ENCODE peak calls at places on chromosomes 2 and 18, in four cellular contexts. T, B, U and G are unnamed samples.

GRCh38 chr18:69523582-69523981 is 122.9 kb downstream of the DOK6 start:
- DNase-seq in U (no peak), B (no peak), T (no peak), G (no peak)

GRCh38 chr18:41113885-41114482 is 841.0 kb upstream of the PIK3C3 start:
- DNase-seq in T (no peak), B (peak; percentile 69), U (no peak), G (no peak)

GRCh38 chr18:10182009-10182624 is 268.3 kb downstream of the VAPA start:
- DNase-seq in U (no peak), T (no peak), B (no peak), G (no peak)

GRCh38 chr2:25252291-25253152 is 84.1 kb upstream of the POMC start:
- DNase-seq in B (no peak), T (peak; percentile 45), U (no peak), G (peak; percentile 53)

GRCh38 chr2:44884231-44884630 is 57.3 kb upstream of the SIX3 start:
- DNase-seq in U (no peak), B (no peak), T (no peak), G (no peak)

GRCh38 chr2:224379986-224380385 is 21.9 kb downstream of the FAM124B start:
- DNase-seq in T (no peak), B (no peak), U (no peak), G (no peak)

GRCh38 chr2:49241506-49241905 is 87.2 kb upstream of the FSHR start:
- DNase-seq in B (no peak), U (no peak), T (no peak), G (no peak)

GRCh38 chr18:45526120-45526841 is 89.0 kb upstream of the SLC14A2 start:
- DNase-seq in U (peak; percentile 48), B (no peak), T (no peak), G (no peak)

GRCh38 chr18:38961880-38962279 is 1396.3 kb upstream of the CELF4 start:
- DNase-seq in T (no peak), U (no peak), B (no peak), G (no peak)

GRCh38 chr2:229342376-229342775 is 71.3 kb upstream of the PID1 start:
- DNase-seq in B (no peak), T (no peak), U (peak; percentile 78), G (no peak)

GRCh38 chr2:6069354-6069753 is 377.2 kb downstream of the SOX11 start:
- DNase-seq in B (no peak), U (no peak), T (no peak), G (no peak)

GRCh38 chr2:58730764-58731487 is 489.8 kb upstream of the FANCL start:
- DNase-seq in B (no peak), U (no peak), T (no peak), G (no peak)

GRCh38 chr18:74785632-74786031 is 188.0 kb downstream of the ZNF407 start:
- DNase-seq in B (no peak), T (no peak), U (no peak), G (no peak)

GRCh38 chr2:121136323-121136722 is 148.7 kb downstream of the TFCP2L1 start:
- DNase-seq in U (peak; percentile 57), T (no peak), B (no peak), G (no peak)

GRCh38 chr18:41378628-41379027 is 576.4 kb upstream of the PIK3C3 start:
- DNase-seq in U (peak; percentile 79), B (no peak), T (no peak), G (no peak)

GRCh38 chr18:44839239-44839666 is 158.6 kb downstream of the SETBP1 start:
- DNase-seq in B (no peak), T (peak; percentile 43), U (peak; percentile 91), G (peak; percentile 44)

GRCh38 chr18:39624934-39625333 is 2059.3 kb upstream of the CELF4 start:
- DNase-seq in B (no peak), U (no peak), T (no peak), G (no peak)

GRCh38 chr2:46151582-46151981 is 145.6 kb upstream of the EPAS1 start:
- DNase-seq in B (no peak), U (no peak), T (no peak), G (no peak)

GRCh38 chr2:156340818-156341481 is 8.4 kb upstream of the NR4A2 start:
- DNase-seq in T (no peak), B (no peak), U (peak; percentile 51), G (no peak)

GRCh38 chr18:7082666-7083065 is 34.9 kb downstream of the LAMA1 start:
- DNase-seq in U (no peak), B (no peak), T (no peak), G (no peak)

GRCh38 chr2:20122864-20123263 is 71.4 kb upstream of the LAPTM4A start:
- DNase-seq in U (no peak), B (no peak), T (no peak), G (no peak)

GRCh38 chr18:45197526-45197970 is 417.7 kb upstream of the SLC14A2 start:
- DNase-seq in T (no peak), U (no peak), B (peak; percentile 44), G (no peak)

GRCh38 chr2:40534528-40534927 is 82.6 kb upstream of the SLC8A1 start:
- DNase-seq in T (no peak), B (no peak), U (no peak), G (no peak)

GRCh38 chr18:6650756-6651155 is 78.8 kb upstream of the ARHGAP28 start:
- DNase-seq in B (no peak), T (no peak), U (no peak), G (no peak)

GRCh38 chr2:234674781-234675201 is 177.9 kb upstream of the ARL4C start:
- DNase-seq in B (no peak), U (no peak), T (no peak), G (no peak)

GRCh38 chr2:71692621-71693277 is 239.4 kb downstream of the DYSF start:
- DNase-seq in T (no peak), U (no peak), B (no peak), G (no peak)

GRCh38 chr2:212076456-212076855 is 462.1 kb downstream of the ERBB4 start:
- DNase-seq in U (no peak), B (no peak), T (no peak), G (no peak)

GRCh38 chr2:71631411-71631931 is 178.1 kb downstream of the DYSF start:
- DNase-seq in T (no peak), U (no peak), B (no peak), G (no peak)

GRCh38 chr2:6824962-6825361 is 40.7 kb downstream of the CMPK2 start:
- DNase-seq in U (no peak), T (no peak), B (no peak), G (no peak)

GRCh38 chr2:1625281-1626001 is 118.9 kb downstream of the PXDN start:
- DNase-seq in B (peak; percentile 60), U (no peak), T (no peak), G (no peak)

GRCh38 chr18:63299837-63300787 is 19.5 kb downstream of the BCL2 start:
- DNase-seq in U (peak; percentile 42), T (no peak), B (no peak), G (no peak)

GRCh38 chr2:71877636-71878035 is 270.0 kb downstream of the CYP26B1 start:
- DNase-seq in B (no peak), T (no peak), U (no peak), G (no peak)

GRCh38 chr2:189549440-189549832 is 31.1 kb downstream of the SLC40A1 start:
- DNase-seq in U (no peak), T (no peak), B (no peak), G (no peak)
- H3K4me3 ChIP-seq in U (no peak overlapping the region), T (no peak overlapping the region), B (no peak overlapping the region), G (no peak overlapping the region)

GRCh38 chr2:66426250-66427064 is 8.5 kb upstream of the MEIS1 start:
- DNase-seq in T (no peak), U (no peak), B (no peak), G (no peak)

GRCh38 chr2:66428986-66429612 is 5.8 kb upstream of the MEIS1 start:
- DNase-seq in U (peak; percentile 90), T (no peak), B (no peak), G (no peak)

GRCh38 chr2:66430906-66431619 is 3.9 kb upstream of the MEIS1 start:
- DNase-seq in B (no peak), U (no peak), T (no peak), G (no peak)

GRCh38 chr2:66430195-66430905 is 4.6 kb upstream of the MEIS1 start:
- DNase-seq in U (no peak), T (no peak), B (no peak), G (no peak)

DNA sequence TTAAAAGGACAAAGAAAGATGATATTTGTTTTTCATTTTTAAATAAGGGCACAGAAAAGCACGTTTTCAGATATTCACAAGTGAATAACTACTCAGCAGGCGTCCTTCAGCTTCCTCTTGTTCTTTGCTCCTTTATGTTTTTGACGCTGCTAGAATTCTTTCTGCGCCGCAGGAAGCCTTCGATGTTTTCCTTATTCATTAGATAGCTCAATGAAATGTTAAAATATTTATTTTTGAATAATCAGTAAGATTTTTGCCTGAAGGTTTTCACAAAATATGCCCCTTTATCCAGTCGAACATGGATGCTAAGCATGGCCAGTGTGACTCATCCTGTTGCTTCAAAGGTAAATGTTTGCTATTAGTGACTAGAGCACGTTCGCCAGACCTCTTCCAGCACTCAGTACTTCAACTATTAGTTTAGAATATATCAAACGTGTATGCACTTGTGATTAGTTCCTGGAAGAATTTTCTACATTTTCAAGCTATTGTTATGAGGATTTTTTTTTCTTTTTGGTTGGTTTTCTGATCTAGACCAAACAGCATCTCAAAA is 7.6 kb upstream of the MEIS1 start:
- DNase-seq in U (no peak), B (no peak), T (no peak), G (no peak)
- H3K4me3 ChIP-seq in U (no peak overlapping the region), B (no peak overlapping the region), T (no peak overlapping the region), G (no peak overlapping the region)

GRCh38 chr2:152421521-152422367 is 86.8 kb downstream of the FMNL2 start:
- DNase-seq in T (no peak), U (no peak), B (peak; percentile 97), G (no peak)
- H3K4me3 ChIP-seq in T (no peak overlapping the region), U (no peak overlapping the region), B (no peak overlapping the region), G (no peak overlapping the region)

GRCh38 chr2:144333144-144333555 is 186.8 kb downstream of the ZEB2 start:
- DNase-seq in B (no peak), U (no peak), T (no peak), G (no peak)
- H3K4me3 ChIP-seq in B (peak overlapping the region; percentile 49), U (peak overlapping the region; percentile 66), T (no peak overlapping the region), G (peak overlapping the region; percentile 65)

DNA sequence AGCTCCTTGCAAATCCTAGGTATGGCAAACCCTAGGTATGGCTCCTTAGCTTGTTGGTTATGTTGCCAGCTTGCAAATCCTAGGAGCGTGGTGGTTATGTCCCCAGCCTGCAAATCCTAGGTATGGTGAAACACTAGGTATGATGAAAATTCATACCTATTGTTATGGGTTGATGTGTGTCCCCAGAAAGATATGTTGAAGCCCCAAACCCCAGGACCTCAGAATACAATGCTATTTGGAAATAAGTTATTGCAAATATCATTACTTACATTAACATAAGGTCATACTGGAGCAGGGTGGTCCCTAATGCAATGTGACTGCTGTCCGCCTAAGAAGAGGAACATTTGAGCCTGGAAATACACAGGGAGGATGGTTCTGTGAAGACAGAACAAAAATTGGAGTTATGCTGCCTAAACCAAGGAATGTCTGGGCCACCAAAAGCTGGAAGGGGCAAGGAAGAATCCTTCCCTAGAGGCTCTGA is 220.8 kb downstream of the MYCN start:
- DNase-seq in B (no peak), T (no peak), U (no peak), G (no peak)
- H3K4me3 ChIP-seq in B (no peak overlapping the region), T (no peak overlapping the region), U (no peak overlapping the region), G (no peak overlapping the region)